ENCODE peak calls at places on chromosomes 2 and 18, in four cellular contexts. E, L, Z and P are unnamed samples. For H3K4me1, the result is how much of the 10 kb centered on the place peaks cover.

GRCh38 chr2:39419282-39420223 is 17.5 kb downstream of the MAP4K3 start:
- DNase-seq in E (no peak), L (no peak), Z (no peak), P (no peak)

GRCh38 chr2:175293776-175294175 is 112.3 kb upstream of the ATP5MC3 start:
- DNase-seq in E (no peak), L (no peak), Z (no peak), P (no peak)

GRCh38 chr2:200380833-200381542 is 74.5 kb downstream of the SPATS2L start:
- DNase-seq in E (no peak), L (no peak), Z (no peak), P (no peak)

GRCh38 chr2:128317186-128317897 is 1.3 kb downstream of the HS6ST1 start:
- DNase-seq in E (no peak), L (peak), Z (peak), P (peak)

GRCh38 chr2:203626952-203627681 is 79.3 kb upstream of the CD28 start:
- DNase-seq in E (no peak), L (no peak), Z (no peak), P (no peak)

GRCh38 chr2:21279525-21279924 is 155.8 kb downstream of the TDRD15 start:
- DNase-seq in E (no peak), L (no peak), Z (no peak), P (no peak)

GRCh38 chr2:31384771-31385276 is 29.7 kb downstream of the XDH start:
- DNase-seq in E (peak), L (no peak), Z (no peak), P (no peak)

GRCh38 chr2:21317131-21317530 is 193.4 kb downstream of the TDRD15 start:
- DNase-seq in E (peak), L (peak), Z (peak), P (no peak)

GRCh38 chr2:73776869-73777519 is 2.9 kb downstream of the DUSP11 start:
- DNase-seq in E (no peak), L (no peak), Z (no peak), P (no peak)

GRCh38 chr2:219736196-219736595 is 108.8 kb downstream of the SLC4A3 start:
- DNase-seq in E (peak), L (no peak), Z (peak), P (no peak)

GRCh38 chr2:46198931-46199330 is 98.3 kb upstream of the EPAS1 start:
- DNase-seq in E (no peak), L (no peak), Z (no peak), P (no peak)

GRCh38 chr18:45386256-45386655 is 229.0 kb upstream of the SLC14A2 start:
- DNase-seq in E (peak), L (peak), Z (peak), P (no peak)

GRCh38 chr2:240235149-240235803 is 94.8 kb upstream of the OTOS start:
- DNase-seq in E (no peak), L (peak), Z (no peak), P (no peak)

GRCh38 chr2:226073496-226073895 is 674.0 kb downstream of the NYAP2 start:
- DNase-seq in E (no peak), L (no peak), Z (no peak), P (no peak)

GRCh38 chr2:212677466-212677865 is 138.9 kb upstream of the ERBB4 start:
- DNase-seq in E (no peak), L (no peak), Z (no peak), P (no peak)

GRCh38 chr2:231187736-231188505 is 10.5 kb upstream of the ARMC9 start:
- DNase-seq in E (no peak), L (no peak), Z (peak), P (no peak)

GRCh38 chr2:215796160-215796559 is 217.2 kb downstream of the MREG start:
- DNase-seq in E (no peak), L (no peak), Z (no peak), P (no peak)

GRCh38 chr2:205766765-205767359 is 84.6 kb downstream of the NRP2 start:
- DNase-seq in E (peak), L (peak), Z (peak), P (no peak)

GRCh38 chr2:219252570-219252899 is 508 bp upstream of the TUBA4B start:
- DNase-seq in E (no peak), L (no peak), Z (no peak), P (no peak)

GRCh38 chr2:188623995-188624643 is 332.4 kb downstream of the GULP1 start:
- DNase-seq in E (no peak), L (no peak), Z (no peak), P (no peak)

GRCh38 chr2:206764673-206765241 is 371 bp downstream of the MDH1B start:
- DNase-seq in E (no peak), L (no peak), Z (no peak), P (no peak)

GRCh38 chr18:26540041-26540628 is 8.2 kb downstream of the KCTD1 start:
- DNase-seq in E (peak), L (no peak), Z (no peak), P (no peak)

GRCh38 chr18:60259052-60259681 is 113.4 kb downstream of the MC4R start:
- DNase-seq in E (no peak), L (no peak), Z (no peak), P (no peak)

GRCh38 chr2:236862961-236863728 is 222.5 kb upstream of the COPS8 start:
- DNase-seq in E (no peak), L (peak), Z (no peak), P (peak)

DNA sequence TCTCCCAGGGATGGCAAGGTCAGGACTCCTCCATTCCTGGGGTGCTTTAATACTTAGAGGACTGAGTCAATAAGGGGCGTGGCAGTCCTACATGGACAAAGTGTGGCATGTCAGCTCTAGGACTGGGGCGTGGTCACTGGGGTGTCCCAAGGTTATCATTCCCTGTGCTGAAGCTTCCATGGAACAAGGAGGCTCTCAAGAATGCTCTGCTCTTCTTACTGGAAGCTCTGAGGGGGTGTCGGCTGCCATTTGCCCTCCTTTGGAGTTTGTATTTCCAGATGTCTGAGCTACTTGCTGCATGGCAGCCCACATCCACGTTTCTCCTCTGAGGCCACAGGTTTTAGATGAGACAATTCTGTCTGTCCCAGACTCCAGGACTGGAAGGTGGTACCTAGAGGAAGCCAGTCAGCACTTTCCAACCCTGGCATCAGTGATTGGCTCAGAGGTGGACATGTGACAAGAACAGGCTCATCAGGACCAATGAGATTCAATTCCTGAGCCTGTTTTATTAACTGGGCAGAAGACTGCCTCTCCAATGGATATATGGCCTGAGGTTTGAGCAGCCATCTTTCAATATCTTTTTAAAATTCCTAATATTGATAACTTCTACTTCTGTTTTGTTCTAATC is 128.9 kb upstream of the ARL4C start:
- DNase-seq in E (no peak), L (no peak), Z (no peak), P (no peak)
- TF ChIP-seq HDAC2 in E (no peak), L (no peak), Z (no peak), P (no peak)

GRCh38 chr2:54666131-54666637 is 57.3 kb upstream of the EML6 start:
- DNase-seq in E (peak), L (no peak), Z (peak), P (no peak)
- H3K4me1 ChIP-seq in E (under half), L (under half), Z (half or more), P (under half)

DNA sequence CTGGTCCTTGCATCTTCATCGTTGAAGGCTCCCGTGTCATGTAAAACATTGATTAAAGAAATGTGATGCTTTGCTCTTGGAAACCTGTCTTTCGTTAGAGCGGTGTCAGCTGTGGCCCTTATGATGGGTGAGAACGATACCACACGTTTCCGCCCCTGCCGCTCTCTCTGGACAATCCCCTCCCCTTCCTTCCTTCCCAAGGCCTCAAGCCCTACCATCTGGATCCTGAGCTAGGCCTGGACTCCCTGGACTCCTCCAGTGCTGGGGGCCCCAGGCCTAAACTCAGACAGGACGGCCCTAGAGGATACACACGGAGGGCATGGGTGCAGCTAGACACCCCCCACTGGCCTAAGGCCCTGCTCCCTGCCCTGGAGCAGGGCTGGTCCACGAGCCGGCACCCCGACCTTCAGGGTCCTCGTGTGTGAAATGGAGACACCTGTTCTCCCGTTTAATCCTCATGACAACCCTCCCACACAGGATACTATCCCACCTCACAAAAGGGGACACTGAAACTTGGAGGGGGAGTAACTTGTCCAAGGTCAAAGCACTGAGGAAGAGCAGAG is 13.2 kb downstream of the BIN1 start:
- DNase-seq in E (no peak), L (no peak), Z (no peak), P (no peak)
- TF ChIP-seq HDAC2 in E (no peak), L (no peak), Z (no peak), P (no peak)

GRCh38 chr2:239227111-239227581 is 173.7 kb downstream of the HDAC4 start:
- DNase-seq in E (no peak), L (no peak), Z (no peak), P (no peak)
- H3K4me1 ChIP-seq in E (under half), L (under half), Z (under half), P (under half)

GRCh38 chr2:110852541-110853263 is 120.3 kb downstream of the ACOXL start:
- DNase-seq in E (no peak), L (no peak), Z (no peak), P (no peak)
- TF ChIP-seq HDAC2 in E (no peak), L (no peak), Z (no peak), P (no peak)

DNA sequence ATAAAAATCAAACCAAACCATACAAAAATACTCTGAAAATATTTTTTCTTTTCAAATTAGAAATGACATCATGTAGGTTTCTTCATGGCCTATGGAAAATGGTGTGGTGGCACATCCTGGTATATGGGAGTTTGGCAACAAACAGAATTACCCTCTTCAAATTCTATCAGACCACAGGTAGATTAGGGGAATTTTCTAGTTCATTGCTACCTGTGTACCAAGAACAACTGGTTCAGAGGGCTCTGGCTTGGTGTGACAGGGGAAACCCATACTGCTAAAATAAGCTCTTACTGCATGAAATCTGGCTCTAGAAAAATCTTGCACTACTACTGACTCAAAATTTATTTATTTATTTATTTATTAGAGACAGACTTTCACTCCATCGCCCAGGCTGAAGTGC is 63.4 kb upstream of the PELI1 start:
- DNase-seq in E (no peak), L (no peak), Z (no peak), P (peak)
- H3K4me1 ChIP-seq in E (under half), L (under half), Z (under half), P (half or more)

GRCh38 chr18:58846325-58846724 is 18.4 kb upstream of the ZNF532 start:
- DNase-seq in E (no peak), L (no peak), Z (no peak), P (no peak)

GRCh38 chr18:58844871-58845270 is 19.8 kb upstream of the ZNF532 start:
- DNase-seq in E (no peak), L (no peak), Z (no peak), P (no peak)

GRCh38 chr18:58845913-58846312 is 18.8 kb upstream of the ZNF532 start:
- DNase-seq in E (no peak), L (no peak), Z (no peak), P (no peak)

GRCh38 chr18:58848685-58849084 is 16.0 kb upstream of the ZNF532 start:
- DNase-seq in E (peak), L (no peak), Z (no peak), P (no peak)

DNA sequence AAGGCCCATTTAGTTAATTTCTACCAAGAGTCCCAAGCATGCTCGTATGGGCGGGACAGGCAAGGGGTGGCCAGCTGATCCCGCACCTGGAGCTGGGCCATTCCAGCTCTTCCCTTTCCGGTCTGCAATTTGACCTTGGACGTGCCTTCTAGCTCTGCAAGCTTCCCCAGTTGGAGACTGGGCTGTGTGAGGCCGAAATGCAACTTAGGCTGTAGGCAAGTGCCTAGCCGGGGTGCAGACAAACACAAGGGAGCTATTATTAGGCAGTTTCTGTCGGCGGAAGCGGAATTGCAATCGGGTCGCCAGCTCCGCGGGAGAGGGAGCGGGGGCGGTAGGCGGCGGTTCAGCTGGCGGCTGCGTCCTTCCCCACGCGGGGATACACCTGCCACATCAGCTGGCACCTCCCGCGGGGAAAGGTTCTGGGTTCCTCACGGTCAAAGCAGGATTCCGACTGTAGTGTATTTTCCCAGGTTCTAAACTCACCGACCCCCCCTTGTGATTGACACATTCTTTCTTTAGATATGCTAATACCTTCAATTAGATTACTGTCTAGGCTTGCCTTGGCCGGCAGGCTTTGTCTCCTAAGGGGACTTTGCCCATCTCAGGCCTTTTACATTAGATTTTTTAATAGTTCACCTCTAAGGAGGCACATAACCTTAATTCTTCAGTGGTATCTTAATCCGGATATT is 17.1 kb upstream of the ZNF532 start:
- DNase-seq in E (no peak), L (peak), Z (no peak), P (no peak)
- TF ChIP-seq HDAC2 in E (no peak), L (peak), Z (no peak), P (no peak)

DNA sequence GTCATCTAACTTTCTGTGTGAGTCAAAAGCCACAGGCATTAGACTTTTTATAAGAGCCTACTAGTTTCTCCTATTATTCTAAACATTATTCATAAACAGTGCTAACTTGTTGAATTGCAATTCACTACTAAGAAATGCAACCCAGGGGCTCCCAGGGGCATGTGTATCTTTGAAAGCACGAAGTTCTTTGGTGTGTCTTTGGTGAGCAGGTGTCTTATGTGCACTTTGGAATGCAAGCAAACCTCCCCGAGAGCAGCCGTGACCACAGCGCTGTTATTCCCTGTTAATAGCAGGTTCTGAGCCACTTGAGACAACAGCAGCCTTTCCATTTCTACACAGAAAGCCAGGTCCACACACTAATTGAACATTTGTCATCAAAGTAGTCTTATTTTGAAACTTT is 123.5 kb downstream of the PRKRA start:
- DNase-seq in E (no peak), L (no peak), Z (no peak), P (no peak)
- H3K4me1 ChIP-seq in E (under half), L (under half), Z (under half), P (under half)

DNA sequence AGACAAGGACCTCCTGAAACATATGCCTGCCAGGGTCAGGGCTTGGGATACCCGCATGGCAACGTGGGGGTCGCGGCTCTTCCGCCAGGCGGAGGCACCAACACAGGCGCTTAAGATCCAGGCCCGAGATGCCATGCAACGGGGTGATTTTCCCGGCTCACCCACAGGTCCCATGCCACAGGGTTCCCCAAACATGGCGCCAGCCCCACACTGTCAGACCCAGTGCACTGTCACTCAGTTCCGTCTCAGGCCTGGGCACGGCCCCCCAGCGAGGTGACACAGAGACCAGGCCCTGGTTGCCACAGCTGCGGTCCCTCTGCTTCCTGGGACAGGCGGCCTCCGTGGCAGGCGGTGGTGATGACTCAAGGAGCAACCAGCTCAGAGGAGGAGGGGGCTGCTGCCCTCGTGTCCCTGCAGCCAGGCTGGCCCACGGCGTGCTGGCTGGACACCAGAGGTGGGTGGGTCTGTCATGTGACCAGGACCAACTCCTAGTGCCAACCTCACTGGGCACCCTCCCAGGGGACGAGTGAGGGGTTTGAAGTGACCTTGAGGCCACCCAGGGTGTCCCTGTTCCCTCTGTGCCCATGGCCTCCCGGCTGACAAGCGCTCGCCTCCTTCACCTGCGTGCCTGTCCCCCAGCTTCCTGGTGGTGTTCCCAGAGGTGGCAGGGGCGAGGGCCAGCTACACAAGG is 4.9 kb downstream of the PDCD1 start:
- DNase-seq in E (no peak), L (no peak), Z (no peak), P (no peak)
- TF ChIP-seq HDAC2 in E (no peak), L (no peak), Z (no peak), P (no peak)

GRCh38 chr18:23226386-23226785 is 91.1 kb downstream of the CABLES1 start:
- DNase-seq in E (no peak), L (no peak), Z (no peak), P (no peak)
- H3K4me1 ChIP-seq in E (under half), L (under half), Z (under half), P (half or more)